ENCODE peak calls at places on chromosomes 11 and 22, in six cellular contexts. One of them, this sample, is unnamed.

GRCh38 chr11:107830915-107831540 is 27.6 kb downstream of the SLC35F2 start:
- DNase-seq in brain microvascular endothelial cell: no peak
- DNase-seq in psoas muscle: no peak
- DNase-seq in fibroblast of pulmonary artery: no peak
- DNase-seq in neural progenitor cell: no peak
- DNase-seq in AG10803: no peak
- DNase-seq in this sample: no peak

GRCh38 chr11:69707156-69707555 is 3.3 kb upstream of the FGF19 start:
- DNase-seq in brain microvascular endothelial cell: no peak
- DNase-seq in psoas muscle: no peak
- DNase-seq in fibroblast of pulmonary artery: no peak
- DNase-seq in neural progenitor cell: no peak
- DNase-seq in AG10803: no peak
- DNase-seq in this sample: no peak

GRCh38 chr22:37959231-37959825 is 5.8 kb downstream of the POLR2F start:
- DNase-seq in brain microvascular endothelial cell: no peak
- DNase-seq in psoas muscle: no peak
- DNase-seq in fibroblast of pulmonary artery: no peak
- DNase-seq in neural progenitor cell: no peak
- DNase-seq in AG10803: no peak
- DNase-seq in this sample: no peak

GRCh38 chr22:37501610-37502341 is 15.6 kb upstream of the MFNG start:
- DNase-seq in brain microvascular endothelial cell: peak
- DNase-seq in psoas muscle: peak
- DNase-seq in fibroblast of pulmonary artery: peak
- DNase-seq in neural progenitor cell: no peak
- DNase-seq in AG10803: peak
- DNase-seq in this sample: peak

GRCh38 chr11:118924591-118925585 is 838 bp downstream of the BCL9L start:
- DNase-seq in brain microvascular endothelial cell: no peak
- DNase-seq in psoas muscle: peak
- DNase-seq in fibroblast of pulmonary artery: no peak
- DNase-seq in neural progenitor cell: peak
- DNase-seq in AG10803: no peak
- DNase-seq in this sample: peak

GRCh38 chr11:130611791-130612251 is 163.4 kb downstream of the ADAMTS15 start:
- DNase-seq in brain microvascular endothelial cell: peak
- DNase-seq in psoas muscle: no peak
- DNase-seq in fibroblast of pulmonary artery: peak
- DNase-seq in neural progenitor cell: no peak
- DNase-seq in AG10803: peak
- DNase-seq in this sample: peak

GRCh38 chr11:75668508-75669297 is at the start of gene MAP6:
- DNase-seq in brain microvascular endothelial cell: no peak
- DNase-seq in psoas muscle: peak
- DNase-seq in fibroblast of pulmonary artery: no peak
- DNase-seq in neural progenitor cell: peak
- DNase-seq in AG10803: no peak
- DNase-seq in this sample: no peak

GRCh38 chr11:77084581-77085191 is 17.9 kb downstream of the CAPN5 start:
- DNase-seq in brain microvascular endothelial cell: no peak
- DNase-seq in psoas muscle: no peak
- DNase-seq in fibroblast of pulmonary artery: no peak
- DNase-seq in neural progenitor cell: no peak
- DNase-seq in AG10803: no peak
- DNase-seq in this sample: no peak

GRCh38 chr11:106076421-106076922 is 675 bp downstream of the KBTBD3 start:
- DNase-seq in brain microvascular endothelial cell: no peak
- DNase-seq in psoas muscle: no peak
- DNase-seq in fibroblast of pulmonary artery: no peak
- DNase-seq in neural progenitor cell: peak
- DNase-seq in AG10803: no peak
- DNase-seq in this sample: no peak

GRCh38 chr11:111935331-111936044 is 1.7 kb upstream of the DIXDC1 start:
- DNase-seq in brain microvascular endothelial cell: no peak
- DNase-seq in psoas muscle: no peak
- DNase-seq in fibroblast of pulmonary artery: peak
- DNase-seq in neural progenitor cell: no peak
- DNase-seq in AG10803: no peak
- DNase-seq in this sample: peak

GRCh38 chr22:45686842-45687241 is 15.2 kb downstream of the ATXN10 start:
- DNase-seq in brain microvascular endothelial cell: no peak
- DNase-seq in psoas muscle: no peak
- DNase-seq in fibroblast of pulmonary artery: no peak
- DNase-seq in neural progenitor cell: no peak
- DNase-seq in AG10803: peak
- DNase-seq in this sample: peak

DNA sequence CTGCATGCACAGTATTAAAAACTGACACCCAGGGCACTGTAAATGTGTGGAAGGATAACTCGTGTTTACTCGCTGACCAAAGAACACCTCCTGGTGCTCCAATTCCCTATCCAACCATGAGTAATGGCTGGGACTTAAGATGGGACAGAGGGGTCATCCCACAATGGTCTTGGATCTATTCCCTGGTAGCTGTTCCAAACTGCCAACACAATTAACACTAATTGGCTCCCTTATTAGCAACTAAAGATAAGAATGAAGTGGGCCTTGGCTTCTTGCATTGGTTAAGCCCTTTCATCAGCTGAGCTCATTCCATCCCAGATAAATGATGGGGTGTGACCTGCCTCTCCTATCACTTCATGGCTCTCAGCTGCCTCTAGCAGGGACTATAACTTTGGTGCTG is 1.5 kb upstream of the SIK3 start:
- DNase-seq in brain microvascular endothelial cell: no peak
- DNase-seq in psoas muscle: no peak
- DNase-seq in fibroblast of pulmonary artery: no peak
- DNase-seq in neural progenitor cell: peak
- DNase-seq in AG10803: no peak
- DNase-seq in this sample: no peak
- H3K4me3 ChIP-seq in brain microvascular endothelial cell: no peak
- H3K4me3 ChIP-seq in psoas muscle: no peak
- H3K4me3 ChIP-seq in fibroblast of pulmonary artery: no peak
- H3K4me3 ChIP-seq in neural progenitor cell: no peak
- H3K4me3 ChIP-seq in AG10803: no peak
- H3K4me3 ChIP-seq in this sample: no peak

GRCh38 chr11:84022695-84023094 is 736.5 kb upstream of the CCDC90B start:
- DNase-seq in brain microvascular endothelial cell: no peak
- DNase-seq in psoas muscle: no peak
- DNase-seq in fibroblast of pulmonary artery: no peak
- DNase-seq in neural progenitor cell: no peak
- DNase-seq in AG10803: no peak
- DNase-seq in this sample: no peak
- TF ChIP-seq CTCF in brain microvascular endothelial cell: no peak
- TF ChIP-seq CTCF in psoas muscle: no peak
- TF ChIP-seq CTCF in fibroblast of pulmonary artery: no peak
- TF ChIP-seq CTCF in neural progenitor cell: no peak
- TF ChIP-seq CTCF in AG10803: no peak
- TF ChIP-seq CTCF in this sample: no peak

GRCh38 chr11:33256031-33256807 is 962 bp upstream of the HIPK3 start:
- DNase-seq in brain microvascular endothelial cell: no peak
- DNase-seq in psoas muscle: no peak
- DNase-seq in fibroblast of pulmonary artery: no peak
- DNase-seq in neural progenitor cell: peak
- DNase-seq in AG10803: peak
- DNase-seq in this sample: no peak
- H3K4me3 ChIP-seq in brain microvascular endothelial cell: peak
- H3K4me3 ChIP-seq in psoas muscle: peak
- H3K4me3 ChIP-seq in fibroblast of pulmonary artery: peak
- H3K4me3 ChIP-seq in neural progenitor cell: peak
- H3K4me3 ChIP-seq in AG10803: peak
- H3K4me3 ChIP-seq in this sample: peak

DNA sequence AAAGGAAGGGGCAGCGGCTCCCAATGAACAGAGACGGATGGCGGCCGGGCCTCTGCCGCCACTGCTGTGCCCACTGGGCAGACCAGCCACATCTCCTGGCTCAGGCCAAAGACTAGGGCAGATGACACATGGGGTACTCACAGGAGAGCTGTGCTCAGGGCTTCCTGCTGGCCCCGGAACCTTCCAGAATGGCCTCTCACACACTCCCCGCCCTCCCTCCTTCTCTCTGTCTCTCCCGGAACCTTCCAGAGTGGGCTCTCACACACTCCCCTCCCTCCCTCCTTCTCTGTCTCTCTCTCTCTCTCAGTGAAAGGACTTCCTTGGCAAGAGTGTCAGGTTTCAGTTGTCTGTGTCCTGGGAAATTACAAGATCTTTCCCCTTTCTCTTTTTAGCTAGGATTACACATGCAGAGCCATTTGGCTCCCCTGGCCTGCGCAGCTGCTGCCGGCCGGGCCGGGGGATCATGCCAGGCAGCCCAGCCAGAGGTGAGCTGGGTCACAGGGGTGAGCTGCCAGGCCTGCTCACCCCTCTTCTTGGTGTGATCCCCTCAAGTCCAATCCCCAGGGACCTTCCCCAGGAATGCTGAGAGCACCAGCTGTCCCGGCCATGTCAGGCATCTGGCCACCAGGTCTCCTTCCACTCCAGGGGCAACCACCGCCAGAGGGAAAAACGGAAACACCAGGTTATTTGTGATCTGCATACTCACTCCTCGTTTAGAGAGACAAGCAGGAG is 45.3 kb upstream of the ADA2 start:
- DNase-seq in brain microvascular endothelial cell: no peak
- DNase-seq in psoas muscle: peak
- DNase-seq in fibroblast of pulmonary artery: peak
- DNase-seq in neural progenitor cell: peak
- DNase-seq in AG10803: peak
- DNase-seq in this sample: peak
- TF ChIP-seq CTCF in brain microvascular endothelial cell: no peak
- TF ChIP-seq CTCF in psoas muscle: peak
- TF ChIP-seq CTCF in fibroblast of pulmonary artery: no peak
- TF ChIP-seq CTCF in neural progenitor cell: no peak
- TF ChIP-seq CTCF in AG10803: no peak
- TF ChIP-seq CTCF in this sample: no peak

GRCh38 chr11:125170406-125171031 is 6.0 kb downstream of the PKNOX2 start:
- DNase-seq in brain microvascular endothelial cell: peak
- DNase-seq in psoas muscle: peak
- DNase-seq in fibroblast of pulmonary artery: peak
- DNase-seq in neural progenitor cell: peak
- DNase-seq in AG10803: no peak
- DNase-seq in this sample: peak
- H3K4me3 ChIP-seq in brain microvascular endothelial cell: no peak
- H3K4me3 ChIP-seq in psoas muscle: peak
- H3K4me3 ChIP-seq in fibroblast of pulmonary artery: peak
- H3K4me3 ChIP-seq in neural progenitor cell: no peak
- H3K4me3 ChIP-seq in AG10803: no peak
- H3K4me3 ChIP-seq in this sample: no peak